ENCODE peak calls at places on chromosomes 16 and 17, in ten cellular contexts. P is vagina; F is iris pigment epithelial cell; J is stimulated activated CD4-positive, alpha-beta T cell treated with anti-CD3 and anti-CD28 coated beads, Interleukin-12 subunit alpha, Interleukin-12 subunit beta, amount 100 ng/mL, for 4 hours; Y is GF-D8; A is cardiac fibroblast; L is hypothalamus; S is KG1; N is GM03348; R is DND-41. G is an unnamed sample.

GRCh38 chr17:47862621-47863440 is 11.9 kb upstream of the SP6 start:
- DNase-seq in S (no peak), A (peak; percentile 65), P (no peak), F (peak; percentile 74), Y (no peak), J (no peak), R (no peak), N (peak; percentile 84), L (no peak), G (no peak)

GRCh38 chr16:73605309-73605708 is 557.4 kb upstream of the ZFHX3 start:
- DNase-seq in A (no peak), P (no peak), L (no peak), R (no peak), N (no peak), S (no peak), Y (no peak), F (no peak), J (no peak), G (no peak)

GRCh38 chr17:12282056-12282455 is 261.4 kb downstream of the MAP2K4 start:
- DNase-seq in J (no peak), Y (no peak), S (no peak), L (no peak), A (no peak), N (peak; percentile 9), F (peak; percentile 67), R (no peak), P (no peak), G (no peak)

GRCh38 chr16:1430759-1431496 is at the start of gene PERCC1:
- DNase-seq in S (no peak), L (no peak), A (no peak), R (no peak), N (no peak), F (no peak), P (no peak), Y (no peak), J (no peak), G (no peak)

GRCh38 chr16:56401482-56401881 is 23.9 kb downstream of the AMFR start:
- DNase-seq in L (no peak), S (no peak), J (no peak), A (no peak), F (no peak), Y (no peak), P (no peak), N (no peak), R (no peak), G (no peak)

GRCh38 chr16:67884684-67885083 is at the start of gene NRN1L:
- DNase-seq in Y (no peak), P (no peak), R (peak; percentile 23), S (no peak), J (no peak), L (peak; percentile 88), N (peak; percentile 97), F (peak; percentile 93), A (peak; percentile 93), G (peak; percentile 82)

GRCh38 chr16:55470533-55471371 is 8.2 kb upstream of the MMP2 start:
- DNase-seq in R (no peak), N (peak; percentile 55), S (no peak), F (no peak), Y (no peak), P (no peak), J (no peak), A (peak; percentile 69), L (peak; percentile 1), G (no peak)

GRCh38 chr16:12798171-12798570 is 5.5 kb downstream of the CPPED1 start:
- DNase-seq in P (no peak), N (no peak), Y (no peak), J (no peak), F (no peak), S (no peak), L (no peak), A (no peak), R (no peak), G (no peak)

GRCh38 chr17:45147102-45147580 is 1.1 kb upstream of the HEXIM1 start:
- DNase-seq in Y (peak; percentile 70), S (peak; percentile 91), N (peak; percentile 74), R (peak; percentile 84), A (no peak), L (no peak), J (no peak), P (peak; percentile 96), F (no peak), G (no peak)

GRCh38 chr17:74290340-74290739 is 16.3 kb downstream of the DNAI2 start:
- DNase-seq in A (no peak), P (no peak), S (no peak), N (no peak), R (no peak), F (no peak), Y (no peak), L (no peak), J (no peak), G (no peak)

GRCh38 chr17:28849281-28849680 is 5.5 kb upstream of the ERAL1 start:
- DNase-seq in S (no peak), A (peak; percentile 22), L (no peak), N (no peak), P (no peak), J (no peak), R (no peak), F (no peak), Y (no peak), G (no peak)

GRCh38 chr16:3999479-3999868 is 116.8 kb downstream of the ADCY9 start:
- DNase-seq in R (no peak), A (peak; percentile 95), J (no peak), F (peak; percentile 74), N (peak; percentile 79), P (no peak), S (no peak), L (no peak), Y (no peak), G (no peak)

GRCh38 chr17:17835415-17836249 is 1.2 kb downstream of the SREBF1 start:
- DNase-seq in J (no peak), R (no peak), P (peak; percentile 96), N (no peak), S (no peak), A (no peak), Y (no peak), L (no peak), F (no peak), G (no peak)

GRCh38 chr17:39995438-39995837 is 14.8 kb downstream of the PSMD3 start:
- DNase-seq in N (no peak), Y (no peak), S (no peak), J (no peak), F (no peak), R (no peak), P (no peak), A (no peak), L (no peak), G (no peak)

GRCh38 chr16:11398136-11398535 is 52.9 kb downstream of the RMI2 start:
- DNase-seq in J (no peak), R (no peak), F (no peak), S (no peak), Y (no peak), A (no peak), P (no peak), N (no peak), L (no peak), G (no peak)

GRCh38 chr17:39867084-39867890 is 715 bp upstream of the ZPBP2 start:
- DNase-seq in J (peak; percentile 57), Y (no peak), S (no peak), L (no peak), N (no peak), A (no peak), P (no peak), F (no peak), R (no peak), G (no peak)

GRCh38 chr16:87648236-87648635 is 45.9 kb downstream of the JPH3 start:
- DNase-seq in F (no peak), J (no peak), P (no peak), L (no peak), N (no peak), S (no peak), R (no peak), Y (peak; percentile 46), A (no peak), G (no peak)

GRCh38 chr17:40932608-40933007 is 4.8 kb downstream of the KRT23 start:
- DNase-seq in A (no peak), L (no peak), J (no peak), N (no peak), Y (no peak), P (no peak), S (no peak), R (no peak), F (peak; percentile 49), G (no peak)

GRCh38 chr16:3266873-3267537 is 10.6 kb upstream of the MEFV start:
- DNase-seq in S (no peak), Y (peak; percentile 1), A (peak; percentile 62), L (no peak), N (peak; percentile 71), F (peak; percentile 47), R (peak; percentile 16), J (no peak), P (no peak), G (no peak)

GRCh38 chr16:711548-712320 is 3.2 kb upstream of the METRN start:
- DNase-seq in J (peak; percentile 83), L (peak; percentile 60), F (peak; percentile 52), P (no peak), R (peak; percentile 75), S (peak; percentile 25), A (peak; percentile 74), Y (peak; percentile 5), N (peak; percentile 93), G (peak; percentile 33)

GRCh38 chr16:67551972-67552371 is 10.4 kb upstream of the CTCF start:
- DNase-seq in Y (no peak), S (no peak), A (no peak), R (no peak), P (no peak), J (no peak), L (no peak), F (no peak), N (no peak), G (no peak)

GRCh38 chr16:69108069-69108904 is 2.8 kb downstream of the HAS3 start:
- DNase-seq in F (no peak), L (no peak), A (no peak), J (no peak), R (no peak), N (no peak), P (no peak), Y (no peak), S (no peak), G (no peak)

GRCh38 chr16:19132898-19133297 is 19.1 kb downstream of the ITPRIPL2 start:
- DNase-seq in P (no peak), F (no peak), Y (no peak), N (no peak), L (no peak), R (no peak), S (no peak), J (no peak), A (no peak), G (no peak)

GRCh38 chr17:73657473-73658116 is 13.3 kb upstream of the SDK2 start:
- DNase-seq in F (peak; percentile 17), R (no peak), J (no peak), L (no peak), S (no peak), P (no peak), A (peak; percentile 19), Y (no peak), N (no peak), G (no peak)

GRCh38 chr16:85136213-85136704 is 24.0 kb upstream of the CIBAR2 start:
- DNase-seq in F (no peak), Y (peak; percentile 48), P (no peak), N (no peak), R (no peak), J (no peak), L (no peak), S (no peak), A (peak; percentile 41), G (peak; percentile 49)

GRCh38 chr17:7989781-7990655 is 12.4 kb upstream of the GUCY2D start:
- DNase-seq in J (peak; percentile 96), F (peak; percentile 48), L (peak; percentile 69), R (peak; percentile 88), A (peak; percentile 67), P (no peak), N (peak; percentile 91), Y (peak; percentile 58), S (peak; percentile 22), G (peak; percentile 63)

GRCh38 chr16:63361032-63361624 is 1324.9 kb upstream of the CDH8 start:
- DNase-seq in N (peak; percentile 60), J (no peak), L (no peak), P (no peak), S (peak; percentile 11), R (peak; percentile 25), Y (no peak), F (peak; percentile 69), A (peak; percentile 72), G (no peak)

GRCh38 chr16:1105888-1106620 is 10.0 kb upstream of the C1QTNF8 start:
- DNase-seq in P (no peak), Y (no peak), N (peak; percentile 95), S (peak; percentile 5), L (peak; percentile 60), R (peak; percentile 40), F (peak; percentile 33), J (peak; percentile 47), A (peak; percentile 62), G (peak; percentile 16)